ENCODE peak calls at places on chromosomes 7 and 10, in six cellular contexts. One of them, this sample, is unnamed.

GRCh38 chr7:151243411-151244155 is 4.9 kb downstream of the SMARCD3 start:
- DNase-seq in effector memory CD4-positive, alpha-beta T cell: peak; percentile 26
- DNase-seq in heart right ventricle: no peak
- DNase-seq in naive thymus-derived CD4-positive, alpha-beta T cell: peak; percentile 78
- DNase-seq in A549: no peak
- DNase-seq in left ventricle myocardium inferior: no peak
- DNase-seq in this sample: peak; percentile 47

GRCh38 chr7:106064836-106065559 is 47.1 kb downstream of the SYPL1 start:
- DNase-seq in left ventricle myocardium inferior: peak; percentile 83
- DNase-seq in heart right ventricle: peak; percentile 80
- DNase-seq in A549: peak; percentile 85
- DNase-seq in naive thymus-derived CD4-positive, alpha-beta T cell: no peak
- DNase-seq in effector memory CD4-positive, alpha-beta T cell: no peak
- DNase-seq in this sample: peak; percentile 89

GRCh38 chr7:143882611-143883078 is 19.3 kb downstream of the TCAF1 start:
- DNase-seq in effector memory CD4-positive, alpha-beta T cell: no peak
- DNase-seq in naive thymus-derived CD4-positive, alpha-beta T cell: no peak
- DNase-seq in left ventricle myocardium inferior: peak; percentile 79
- DNase-seq in A549: no peak
- DNase-seq in heart right ventricle: peak; percentile 85
- DNase-seq in this sample: peak; percentile 67

GRCh38 chr10:108000365-108000764 is 835.9 kb upstream of the SORCS1 start:
- DNase-seq in naive thymus-derived CD4-positive, alpha-beta T cell: no peak
- DNase-seq in effector memory CD4-positive, alpha-beta T cell: no peak
- DNase-seq in heart right ventricle: no peak
- DNase-seq in left ventricle myocardium inferior: no peak
- DNase-seq in A549: no peak
- DNase-seq in this sample: no peak

GRCh38 chr10:103451091-103451801 is 924 bp downstream of the CALHM2 start:
- DNase-seq in heart right ventricle: peak; percentile 80
- DNase-seq in left ventricle myocardium inferior: peak; percentile 77
- DNase-seq in naive thymus-derived CD4-positive, alpha-beta T cell: no peak
- DNase-seq in effector memory CD4-positive, alpha-beta T cell: peak; percentile 29
- DNase-seq in A549: peak; percentile 25
- DNase-seq in this sample: peak; percentile 75

GRCh38 chr10:110008518-110009339 is 945 bp downstream of the ADD3 start:
- DNase-seq in heart right ventricle: peak; percentile 31
- DNase-seq in left ventricle myocardium inferior: peak; percentile 55
- DNase-seq in naive thymus-derived CD4-positive, alpha-beta T cell: peak; percentile 75
- DNase-seq in A549: peak; percentile 25
- DNase-seq in effector memory CD4-positive, alpha-beta T cell: peak; percentile 17
- DNase-seq in this sample: peak; percentile 48

GRCh38 chr10:17747883-17748550 is 4.0 kb upstream of the TMEM236 start:
- DNase-seq in naive thymus-derived CD4-positive, alpha-beta T cell: no peak
- DNase-seq in left ventricle myocardium inferior: no peak
- DNase-seq in effector memory CD4-positive, alpha-beta T cell: no peak
- DNase-seq in heart right ventricle: no peak
- DNase-seq in A549: peak; percentile 10
- DNase-seq in this sample: no peak

GRCh38 chr10:127216284-127216683 is 19.9 kb upstream of the INSYN2A start:
- DNase-seq in effector memory CD4-positive, alpha-beta T cell: no peak
- DNase-seq in heart right ventricle: no peak
- DNase-seq in left ventricle myocardium inferior: no peak
- DNase-seq in A549: no peak
- DNase-seq in naive thymus-derived CD4-positive, alpha-beta T cell: no peak
- DNase-seq in this sample: no peak

GRCh38 chr7:128869138-128869943 is 6.7 kb downstream of the ATP6V1F start:
- DNase-seq in left ventricle myocardium inferior: peak; percentile 42
- DNase-seq in A549: peak; percentile 30
- DNase-seq in heart right ventricle: peak; percentile 62
- DNase-seq in effector memory CD4-positive, alpha-beta T cell: peak; percentile 9
- DNase-seq in naive thymus-derived CD4-positive, alpha-beta T cell: peak; percentile 31
- DNase-seq in this sample: peak; percentile 41

GRCh38 chr7:51138121-51139085 is 178.2 kb downstream of the COBL start:
- DNase-seq in effector memory CD4-positive, alpha-beta T cell: no peak
- DNase-seq in left ventricle myocardium inferior: no peak
- DNase-seq in heart right ventricle: no peak
- DNase-seq in naive thymus-derived CD4-positive, alpha-beta T cell: no peak
- DNase-seq in A549: no peak
- DNase-seq in this sample: no peak

GRCh38 chr7:80593869-80594587 is 44.4 kb upstream of the CD36 start:
- DNase-seq in A549: peak; percentile 82
- DNase-seq in naive thymus-derived CD4-positive, alpha-beta T cell: no peak
- DNase-seq in left ventricle myocardium inferior: peak; percentile 31
- DNase-seq in effector memory CD4-positive, alpha-beta T cell: no peak
- DNase-seq in heart right ventricle: peak; percentile 24
- DNase-seq in this sample: no peak

GRCh38 chr10:106576534-106576933 is 588.0 kb downstream of the SORCS1 start:
- DNase-seq in effector memory CD4-positive, alpha-beta T cell: no peak
- DNase-seq in naive thymus-derived CD4-positive, alpha-beta T cell: no peak
- DNase-seq in A549: no peak
- DNase-seq in heart right ventricle: no peak
- DNase-seq in left ventricle myocardium inferior: no peak
- DNase-seq in this sample: no peak

GRCh38 chr10:22701132-22701851 is 13.1 kb downstream of the PIP4K2A start:
- DNase-seq in left ventricle myocardium inferior: no peak
- DNase-seq in effector memory CD4-positive, alpha-beta T cell: no peak
- DNase-seq in heart right ventricle: no peak
- DNase-seq in A549: no peak
- DNase-seq in naive thymus-derived CD4-positive, alpha-beta T cell: no peak
- DNase-seq in this sample: no peak

GRCh38 chr10:129108994-129109393 is 358.0 kb upstream of the MGMT start:
- DNase-seq in A549: no peak
- DNase-seq in heart right ventricle: no peak
- DNase-seq in effector memory CD4-positive, alpha-beta T cell: no peak
- DNase-seq in left ventricle myocardium inferior: no peak
- DNase-seq in naive thymus-derived CD4-positive, alpha-beta T cell: no peak
- DNase-seq in this sample: no peak

GRCh38 chr10:96587255-96588059 is 645 bp upstream of the TM9SF3 start:
- DNase-seq in A549: peak; percentile 72
- DNase-seq in left ventricle myocardium inferior: no peak
- DNase-seq in effector memory CD4-positive, alpha-beta T cell: peak; percentile 54
- DNase-seq in heart right ventricle: no peak
- DNase-seq in naive thymus-derived CD4-positive, alpha-beta T cell: peak; percentile 52
- DNase-seq in this sample: peak; percentile 73

GRCh38 chr10:96584035-96584434 is 2.8 kb downstream of the TM9SF3 start:
- DNase-seq in effector memory CD4-positive, alpha-beta T cell: no peak
- DNase-seq in naive thymus-derived CD4-positive, alpha-beta T cell: no peak
- DNase-seq in heart right ventricle: no peak
- DNase-seq in left ventricle myocardium inferior: no peak
- DNase-seq in A549: no peak
- DNase-seq in this sample: no peak

GRCh38 chr10:96584474-96584873 is 2.3 kb downstream of the TM9SF3 start:
- DNase-seq in A549: no peak
- DNase-seq in effector memory CD4-positive, alpha-beta T cell: no peak
- DNase-seq in heart right ventricle: no peak
- DNase-seq in naive thymus-derived CD4-positive, alpha-beta T cell: no peak
- DNase-seq in left ventricle myocardium inferior: no peak
- DNase-seq in this sample: no peak

GRCh38 chr10:96586419-96587254 is at the start of gene TM9SF3:
- DNase-seq in A549: peak; percentile 89
- DNase-seq in effector memory CD4-positive, alpha-beta T cell: peak; percentile 91
- DNase-seq in left ventricle myocardium inferior: peak; percentile 97
- DNase-seq in heart right ventricle: peak; percentile 94
- DNase-seq in naive thymus-derived CD4-positive, alpha-beta T cell: peak; percentile 91
- DNase-seq in this sample: peak; percentile 93

DNA sequence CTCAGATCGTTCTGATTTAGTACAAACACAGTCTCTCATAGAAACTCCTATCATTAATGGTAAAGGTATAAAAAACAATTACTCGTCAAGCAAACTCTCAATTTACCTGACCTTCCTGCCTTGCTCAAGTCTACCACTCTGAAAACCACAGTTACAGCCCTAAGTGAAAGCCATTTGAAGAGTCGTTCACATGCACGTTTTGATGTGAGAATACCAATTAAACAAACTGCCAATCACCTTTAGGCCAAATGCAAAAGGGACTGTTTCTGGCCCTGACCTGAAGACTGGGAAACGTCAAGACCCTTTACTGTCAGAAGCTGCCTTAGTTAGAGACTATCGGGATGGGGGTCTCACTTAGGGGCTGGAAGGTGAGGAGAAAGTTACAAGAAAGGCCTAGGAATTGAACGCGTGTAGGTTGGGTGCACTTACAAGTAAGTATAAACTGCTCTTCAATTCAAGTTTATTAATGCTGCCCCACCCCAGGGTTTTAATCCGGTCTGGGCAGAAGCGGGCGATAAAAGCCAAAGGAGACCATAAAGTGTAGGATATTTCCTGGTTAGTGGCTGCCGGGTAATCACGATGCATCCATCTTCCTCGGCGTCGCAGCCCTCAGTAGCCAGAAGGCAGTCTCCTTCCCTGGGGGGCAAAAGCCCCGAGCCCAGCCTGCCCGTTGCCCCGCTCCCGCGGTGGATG is 940 bp downstream of the TM9SF3 start:
- DNase-seq in left ventricle myocardium inferior: no peak
- DNase-seq in effector memory CD4-positive, alpha-beta T cell: no peak
- DNase-seq in heart right ventricle: no peak
- DNase-seq in A549: no peak
- DNase-seq in naive thymus-derived CD4-positive, alpha-beta T cell: peak; percentile 19
- DNase-seq in this sample: no peak
- H3K4me1 ChIP-seq in left ventricle myocardium inferior: peaks cover 76% of the 10 kb centered on the region
- H3K4me1 ChIP-seq in effector memory CD4-positive, alpha-beta T cell: peaks cover 26% of the 10 kb centered on the region
- H3K4me1 ChIP-seq in heart right ventricle: peaks cover 74% of the 10 kb centered on the region
- H3K4me1 ChIP-seq in A549: peaks cover 26% of the 10 kb centered on the region
- H3K4me1 ChIP-seq in naive thymus-derived CD4-positive, alpha-beta T cell: peaks cover 30% of the 10 kb centered on the region
- H3K4me1 ChIP-seq in this sample: peaks cover 5% of the 10 kb centered on the region

GRCh38 chr10:121709674-121710073 is 111.4 kb upstream of the FGFR2 start:
- DNase-seq in left ventricle myocardium inferior: no peak
- DNase-seq in A549: no peak
- DNase-seq in heart right ventricle: no peak
- DNase-seq in naive thymus-derived CD4-positive, alpha-beta T cell: no peak
- DNase-seq in effector memory CD4-positive, alpha-beta T cell: no peak
- DNase-seq in this sample: peak; percentile 40

GRCh38 chr10:121710971-121711370 is 112.7 kb upstream of the FGFR2 start:
- DNase-seq in heart right ventricle: no peak
- DNase-seq in left ventricle myocardium inferior: no peak
- DNase-seq in A549: no peak
- DNase-seq in effector memory CD4-positive, alpha-beta T cell: no peak
- DNase-seq in naive thymus-derived CD4-positive, alpha-beta T cell: no peak
- DNase-seq in this sample: no peak

GRCh38 chr10:121708921-121709625 is 110.8 kb upstream of the FGFR2 start:
- DNase-seq in A549: no peak
- DNase-seq in effector memory CD4-positive, alpha-beta T cell: no peak
- DNase-seq in left ventricle myocardium inferior: no peak
- DNase-seq in naive thymus-derived CD4-positive, alpha-beta T cell: no peak
- DNase-seq in heart right ventricle: no peak
- DNase-seq in this sample: no peak

GRCh38 chr10:121715076-121715475 is 116.8 kb upstream of the FGFR2 start:
- DNase-seq in effector memory CD4-positive, alpha-beta T cell: no peak
- DNase-seq in heart right ventricle: no peak
- DNase-seq in left ventricle myocardium inferior: no peak
- DNase-seq in A549: no peak
- DNase-seq in naive thymus-derived CD4-positive, alpha-beta T cell: no peak
- DNase-seq in this sample: no peak

GRCh38 chr10:121710207-121710606 is 112.0 kb upstream of the FGFR2 start:
- DNase-seq in A549: no peak
- DNase-seq in naive thymus-derived CD4-positive, alpha-beta T cell: no peak
- DNase-seq in left ventricle myocardium inferior: no peak
- DNase-seq in effector memory CD4-positive, alpha-beta T cell: no peak
- DNase-seq in heart right ventricle: peak; percentile 18
- DNase-seq in this sample: no peak
- H3K4me3 ChIP-seq in A549: no peak overlapping the region
- H3K4me3 ChIP-seq in naive thymus-derived CD4-positive, alpha-beta T cell: no peak overlapping the region
- H3K4me3 ChIP-seq in left ventricle myocardium inferior: peak overlapping the region; percentile 23
- H3K4me3 ChIP-seq in effector memory CD4-positive, alpha-beta T cell: no peak overlapping the region
- H3K4me3 ChIP-seq in heart right ventricle: no peak overlapping the region
- H3K4me3 ChIP-seq in this sample: no peak overlapping the region

DNA sequence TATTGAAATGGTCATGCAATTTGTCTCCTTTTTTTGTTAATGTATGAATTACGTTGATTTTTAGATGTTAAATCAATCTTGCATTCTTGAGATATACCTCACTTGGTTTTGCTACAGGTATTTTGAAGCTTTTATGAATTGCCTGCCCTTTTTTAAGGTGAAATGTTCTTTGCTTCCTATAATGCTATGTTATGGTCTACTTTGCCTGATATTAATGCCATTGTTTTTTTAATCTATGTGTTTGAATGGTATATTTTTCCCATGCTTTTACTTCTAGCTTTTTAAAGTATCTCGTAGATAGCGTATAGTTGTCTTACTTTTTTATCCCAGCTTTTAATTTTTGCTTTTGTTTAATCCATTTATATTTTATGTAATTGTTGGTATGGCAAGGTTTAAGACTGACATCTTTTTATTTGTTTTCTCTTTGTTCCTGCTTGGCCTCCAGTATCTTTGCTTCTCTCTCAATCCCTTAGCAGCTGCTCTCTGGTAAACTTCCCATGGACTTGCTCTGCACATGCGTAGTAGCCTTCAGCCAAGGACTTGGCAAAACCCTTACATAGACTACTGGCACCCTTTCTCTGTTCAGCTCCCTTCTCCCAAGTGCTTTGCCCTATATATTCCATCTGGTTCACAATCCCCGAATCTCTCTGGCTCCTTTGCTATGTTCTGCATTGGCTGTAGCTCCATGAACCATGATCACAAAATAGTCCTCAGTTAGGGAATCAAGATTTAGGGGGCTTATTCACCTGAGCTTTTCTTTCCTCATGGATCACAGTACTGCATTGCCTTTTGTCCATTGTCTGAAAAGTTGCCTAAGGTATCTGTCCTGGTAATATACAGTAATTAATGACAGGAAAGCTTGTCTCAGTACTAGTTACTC is 8.4 kb downstream of the TRIM24 start:
- DNase-seq in effector memory CD4-positive, alpha-beta T cell: no peak
- DNase-seq in A549: no peak
- DNase-seq in naive thymus-derived CD4-positive, alpha-beta T cell: no peak
- DNase-seq in heart right ventricle: no peak
- DNase-seq in left ventricle myocardium inferior: peak; percentile 22
- DNase-seq in this sample: peak; percentile 38
- H3K4me1 ChIP-seq in effector memory CD4-positive, alpha-beta T cell: no peaks in the 10 kb centered on the region
- H3K4me1 ChIP-seq in A549: no peaks in the 10 kb centered on the region
- H3K4me1 ChIP-seq in naive thymus-derived CD4-positive, alpha-beta T cell: peaks cover 15% of the 10 kb centered on the region
- H3K4me1 ChIP-seq in heart right ventricle: peaks cover 20% of the 10 kb centered on the region
- H3K4me1 ChIP-seq in left ventricle myocardium inferior: peaks cover 47% of the 10 kb centered on the region
- H3K4me1 ChIP-seq in this sample: peaks cover 15% of the 10 kb centered on the region

DNA sequence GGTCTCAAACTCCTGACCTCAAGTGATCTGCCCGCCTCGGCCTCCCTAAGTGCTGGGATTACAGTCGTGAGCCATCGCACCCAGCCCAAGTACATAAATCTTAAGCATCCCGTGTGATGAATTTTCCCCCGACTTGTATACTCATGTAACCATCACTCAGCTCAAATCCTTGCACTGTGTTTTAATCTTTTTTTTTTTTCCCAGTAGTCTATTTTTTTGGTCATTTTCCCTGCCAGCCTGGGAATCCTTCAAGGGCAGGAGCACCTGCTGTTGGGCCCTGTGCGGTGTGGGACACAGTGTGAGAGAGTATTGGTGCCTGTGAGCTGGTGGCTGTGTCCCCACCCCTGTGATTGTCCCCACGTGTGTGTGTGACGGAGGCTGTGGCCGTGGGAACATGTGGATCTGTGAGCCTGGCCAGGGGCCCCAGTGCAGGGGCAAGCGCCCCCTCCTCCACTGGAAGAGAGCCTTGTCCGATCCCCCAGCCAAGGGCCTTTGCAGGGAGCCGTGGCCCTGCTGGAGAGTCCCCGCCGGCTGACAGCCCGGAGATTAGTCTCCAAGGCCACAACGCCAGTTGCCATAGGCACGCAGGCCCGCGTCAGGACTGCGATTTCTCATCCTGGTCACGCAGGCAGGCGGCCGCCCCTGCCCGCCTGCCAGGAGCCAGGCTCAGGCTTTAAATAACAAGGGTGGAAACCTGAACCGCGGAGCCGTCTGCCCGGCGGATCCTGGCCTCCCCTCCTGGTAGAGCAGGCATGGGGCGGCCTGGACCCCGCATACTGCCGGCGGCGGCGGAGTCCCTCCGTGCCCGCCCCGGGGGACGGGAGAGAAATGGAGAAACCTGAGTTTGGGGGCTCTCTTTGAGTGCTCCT is 26.5 kb downstream of the GTF2IRD1 start:
- DNase-seq in heart right ventricle: peak; percentile 83
- DNase-seq in left ventricle myocardium inferior: peak; percentile 85
- DNase-seq in A549: no peak
- DNase-seq in effector memory CD4-positive, alpha-beta T cell: no peak
- DNase-seq in naive thymus-derived CD4-positive, alpha-beta T cell: no peak
- DNase-seq in this sample: peak; percentile 82
- H3K4me3 ChIP-seq in heart right ventricle: peak overlapping the region; percentile 61
- H3K4me3 ChIP-seq in left ventricle myocardium inferior: peak overlapping the region; percentile 68
- H3K4me3 ChIP-seq in A549: no peak overlapping the region
- H3K4me3 ChIP-seq in effector memory CD4-positive, alpha-beta T cell: no peak overlapping the region
- H3K4me3 ChIP-seq in naive thymus-derived CD4-positive, alpha-beta T cell: no peak overlapping the region
- H3K4me3 ChIP-seq in this sample: peak overlapping the region; percentile 28